ENCODE peak calls at places on chromosome 6, in seven cellular contexts. Z is activated T-cell treated with anti-CD3 and anti-CD28 coated beads, Interleukin-2, amount 50 U/mL, for 1 hour; X is RWPE1; A is left cardiac atrium; T is pulmonary artery endothelial cell; G is LoVo; U is activated CD4-positive, alpha-beta T cell treated with anti-CD3 and anti-CD28 coated beads, Interleukin-2, amount 50 U/mL, for 24 hours. P is an unnamed sample.

GRCh38 chr6:111057074-111057752 is 30.1 kb upstream of the SLC16A10 start:
- DNase-seq in Z (no peak), X (peak), A (no peak), T (no peak), G (peak), U (no peak), P (no peak)

GRCh38 chr6:52326540-52327364 is 35.2 kb upstream of the PAQR8 start:
- DNase-seq in Z (no peak), X (no peak), A (no peak), T (no peak), G (no peak), U (no peak), P (no peak)

GRCh38 chr6:167683028-167683862 is 143.5 kb upstream of the AFDN start:
- DNase-seq in Z (no peak), X (peak), A (peak), T (peak), G (peak), U (no peak), P (no peak)

GRCh38 chr6:144595266-144595665 is 310.1 kb downstream of the UTRN start:
- DNase-seq in Z (no peak), X (no peak), A (no peak), T (no peak), G (no peak), U (no peak), P (no peak)

GRCh38 chr6:43142101-43142500 is 29.0 kb upstream of the SRF start:
- DNase-seq in Z (no peak), X (no peak), A (no peak), T (no peak), G (no peak), U (no peak), P (peak)

GRCh38 chr6:32941412-32941784 is 570 bp upstream of the HLA-DMB start:
- DNase-seq in Z (peak), X (no peak), A (no peak), T (no peak), G (no peak), U (no peak), P (peak)

GRCh38 chr6:130958468-130958867 is 104.6 kb downstream of the EPB41L2 start:
- DNase-seq in Z (no peak), X (no peak), A (no peak), T (no peak), G (no peak), U (no peak), P (no peak)

GRCh38 chr6:44002071-44002590 is 125.1 kb downstream of the MRPL14 start:
- DNase-seq in Z (no peak), X (no peak), A (no peak), T (no peak), G (peak), U (no peak), P (no peak)

GRCh38 chr6:13194852-13195251 is 133.5 kb downstream of the TBC1D7 start:
- DNase-seq in Z (no peak), X (peak), A (peak), T (peak), G (no peak), U (no peak), P (no peak)

P was measured in effector CD4-positive, alpha-beta T cell.